ENCODE peak calls at places on chromosome 3, in seven cellular contexts. S is GM12878, T is K562, H is A549, Q is IMR-90, W is HCT116, C is H1. G is an unnamed sample.

GRCh38 chr3:159548675-159549335 is 439.8 kb upstream of the IL12A start:
- DNase-seq in H (no peak), W (no peak), Q (peak; percentile 77), S (no peak), T (no peak), C (no peak), G (no peak)

GRCh38 chr3:50607271-50608091 is 4.1 kb downstream of the CISH start:
- DNase-seq in S (no peak), Q (no peak), C (no peak), W (no peak), H (no peak), T (no peak), G (no peak)

GRCh38 chr3:123706871-123707270 is 122.0 kb upstream of the HACD2 start:
- DNase-seq in C (no peak), S (no peak), T (no peak), H (no peak), W (no peak), Q (peak; percentile 26), G (no peak)

GRCh38 chr3:159234306-159234705 is 432.5 kb downstream of the MFSD1 start:
- DNase-seq in W (no peak), Q (no peak), S (no peak), H (no peak), T (no peak), C (no peak), G (no peak)

GRCh38 chr3:32442766-32443165 is 51.1 kb downstream of the CMTM7 start:
- DNase-seq in Q (peak; percentile 58), T (no peak), W (no peak), C (no peak), H (no peak), S (no peak), G (no peak)

GRCh38 chr3:4995500-4996053 is 16.3 kb downstream of the BHLHE40 start:
- DNase-seq in H (no peak), C (peak; percentile 23), T (no peak), Q (peak; percentile 83), S (no peak), W (peak; percentile 86), G (no peak)

GRCh38 chr3:13886593-13887129 is 6.8 kb upstream of the WNT7A start:
- DNase-seq in W (no peak), T (no peak), Q (no peak), H (no peak), C (no peak), S (no peak), G (no peak)

GRCh38 chr3:12139111-12139511 is 19.6 kb downstream of the TIMP4 start:
- DNase-seq in H (peak; percentile 68), S (no peak), Q (peak; percentile 73), C (no peak), T (no peak), W (peak; percentile 29), G (peak; percentile 33)

GRCh38 chr3:128053614-128054013 is 1.4 kb downstream of the SEC61A1 start:
- DNase-seq in W (no peak), C (no peak), S (no peak), Q (no peak), H (no peak), T (no peak), G (peak; percentile 40)

GRCh38 chr3:16455001-16455400 is 58.5 kb downstream of the RFTN1 start:
- DNase-seq in C (no peak), H (no peak), Q (no peak), S (no peak), T (no peak), W (no peak), G (no peak)

GRCh38 chr3:46670000-46670890 is 23.2 kb downstream of the ALS2CL start:
- DNase-seq in S (no peak), T (no peak), C (peak; percentile 35), Q (no peak), W (no peak), H (no peak), G (no peak)

GRCh38 chr3:196502775-196503181 is 790 bp downstream of the RNF168 start:
- DNase-seq in Q (peak; percentile 92), S (no peak), W (no peak), T (peak; percentile 20), C (no peak), H (peak; percentile 39), G (peak; percentile 30)

GRCh38 chr3:76308541-76308940 is 523.2 kb upstream of the ZNF717 start:
- DNase-seq in H (no peak), T (no peak), W (no peak), S (no peak), C (no peak), Q (peak; percentile 85), G (no peak)

GRCh38 chr3:42256135-42256819 is 9.7 kb downstream of the CCK start:
- DNase-seq in W (peak; percentile 77), H (peak; percentile 23), Q (peak; percentile 56), S (no peak), T (no peak), C (no peak), G (no peak)

GRCh38 chr3:117404756-117405155 is 695.2 kb downstream of the TUSC7 start:
- DNase-seq in W (no peak), T (no peak), S (no peak), Q (no peak), C (no peak), H (no peak), G (no peak)

GRCh38 chr3:136512391-136512790 is 239.8 kb downstream of the STAG1 start:
- DNase-seq in H (no peak), T (no peak), W (no peak), S (no peak), Q (peak; percentile 68), C (no peak), G (no peak)

GRCh38 chr3:194265505-194265892 is 85.6 kb downstream of the CPN2 start:
- DNase-seq in H (no peak), S (no peak), W (no peak), C (no peak), Q (peak; percentile 93), T (no peak), G (no peak)

GRCh38 chr3:170717410-170718402 is 131.8 kb upstream of the SLC7A14 start:
- DNase-seq in S (no peak), W (no peak), T (peak; percentile 60), Q (peak; percentile 64), H (no peak), C (no peak), G (no peak)

GRCh38 chr3:79012946-79013362 is 754.8 kb downstream of the ROBO1 start:
- DNase-seq in Q (peak; percentile 11), W (no peak), T (no peak), S (no peak), H (no peak), C (no peak), G (no peak)

GRCh38 chr3:49867871-49868321 is 1.8 kb downstream of the CAMKV start:
- DNase-seq in S (no peak), T (peak; percentile 49), Q (peak; percentile 44), C (peak; percentile 86), H (peak; percentile 25), W (no peak), G (peak; percentile 27)

DNA sequence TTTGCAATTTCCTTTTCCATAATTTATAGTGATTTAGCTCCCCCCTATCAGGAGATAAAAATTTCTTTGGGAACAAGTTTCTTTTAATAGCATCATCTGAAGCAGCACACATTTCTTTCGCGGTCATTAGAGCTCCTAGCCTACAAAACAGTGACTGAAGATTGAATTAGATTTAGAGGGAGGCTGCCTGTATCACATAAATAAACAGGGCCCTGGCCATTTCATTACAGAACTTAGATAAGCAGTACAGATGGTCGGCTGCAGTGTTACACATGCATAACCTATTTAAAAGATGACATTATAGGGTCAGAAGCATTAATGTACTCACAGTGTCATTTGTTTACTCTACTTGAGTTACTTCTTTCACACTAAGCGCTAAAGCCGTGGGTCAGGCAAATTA is 81.4 kb upstream of the SLC25A26 start:
- DNase-seq in H (no peak), S (no peak), Q (peak; percentile 48), T (no peak), C (no peak), W (no peak), G (no peak)
- TF ChIP-seq CEBPB in H (no peak), S (no peak), Q (no peak), T (no peak), C (no peak), W (no peak), G (no peak)

GRCh38 chr3:189171707-189172106 is at the start of gene TPRG1:
- DNase-seq in C (no peak), Q (no peak), S (no peak), H (no peak), W (no peak), T (no peak), G (no peak)
- TF ChIP-seq CEBPB in C (no peak), Q (no peak), S (no peak), H (no peak), W (no peak), T (no peak), G (no peak)

DNA sequence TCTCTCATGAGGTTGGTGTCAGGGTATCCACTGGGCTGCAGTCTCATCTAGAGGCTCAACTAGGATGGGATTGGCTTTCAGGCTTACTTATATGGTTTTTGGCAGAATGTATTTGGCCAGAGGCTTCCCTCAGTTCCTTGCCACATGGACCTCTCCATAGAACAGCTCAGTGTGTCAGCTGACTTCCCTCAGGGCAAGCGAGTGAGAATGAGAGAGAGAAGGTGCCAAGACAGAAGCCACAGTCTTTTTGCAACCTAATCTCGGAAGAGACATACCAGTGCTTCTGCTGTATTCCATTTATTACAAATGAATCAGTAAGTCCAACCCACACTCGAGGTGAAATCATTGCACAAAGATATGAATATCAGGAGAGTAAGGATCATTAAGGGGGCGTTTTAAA is 129.2 kb downstream of the CCNL1 start:
- DNase-seq in Q (no peak), T (no peak), S (no peak), H (no peak), W (no peak), C (no peak), G (no peak)
- TF ChIP-seq CEBPB in Q (no peak), T (no peak), S (no peak), H (no peak), W (no peak), C (no peak), G (no peak)

DNA sequence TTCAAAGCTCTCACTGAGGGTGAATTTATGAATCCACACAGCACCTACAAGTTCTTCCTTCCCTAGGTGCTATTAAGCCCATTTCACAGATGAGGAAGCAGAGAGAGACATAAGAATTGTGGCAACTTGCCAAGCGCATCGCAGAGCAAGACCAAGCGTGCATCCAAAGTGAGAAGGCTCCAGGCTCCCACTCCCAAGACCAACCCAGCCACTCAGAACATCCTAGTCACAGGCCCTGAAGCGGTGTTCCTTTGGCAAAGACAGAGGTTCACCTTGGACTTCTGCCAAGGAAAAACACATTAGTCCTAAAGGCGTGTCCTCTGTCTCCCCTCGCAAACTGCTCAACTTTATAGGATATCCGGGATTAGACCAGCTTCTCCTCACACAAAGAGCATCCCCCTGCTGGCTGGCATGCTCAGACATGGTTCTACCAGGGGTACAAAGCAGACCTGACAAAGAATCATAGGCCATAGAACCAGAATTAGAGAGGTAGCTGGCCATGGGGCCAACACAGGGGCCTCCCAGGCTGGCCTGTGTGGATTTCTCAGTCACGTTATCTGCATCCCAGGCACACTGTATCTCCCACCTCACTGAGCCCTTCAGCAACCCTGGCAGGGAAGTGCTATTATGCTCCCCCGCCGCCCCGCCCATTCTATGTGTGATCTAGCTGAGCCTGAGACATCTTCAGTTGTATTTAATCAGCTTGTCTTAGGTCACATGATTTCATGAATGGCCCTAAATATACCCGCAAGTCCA is 160.2 kb downstream of the FOXP1 start:
- DNase-seq in H (peak; percentile 36), C (no peak), W (no peak), T (peak; percentile 39), Q (no peak), S (no peak), G (no peak)
- TF ChIP-seq CEBPB in H (no peak), C (no peak), W (no peak), T (no peak), Q (no peak), S (no peak), G (no peak)

GRCh38 chr3:82281205-82281604 is 519.8 kb upstream of the GBE1 start:
- DNase-seq in S (no peak), C (no peak), Q (no peak), H (no peak), T (no peak), W (no peak), G (no peak)
- TF ChIP-seq CEBPB in S (no peak), C (no peak), Q (no peak), H (no peak), T (no peak), W (no peak), G (no peak)